ENCODE peak calls at places on chromosome 16, in ten cellular contexts. One of them, this sample, is unnamed.

GRCh38 chr16:13098536-13098935 is 197.1 kb downstream of the SHISA9 start:
- DNase-seq in NCI-H526: no peak
- DNase-seq in WERI-Rb-1: no peak
- DNase-seq in NB4: no peak
- DNase-seq in activated T-cell treated with anti-CD3 and anti-CD28 coated beads for 48 hours: no peak
- DNase-seq in dermis microvascular lymphatic vessel endothelial cell: no peak
- DNase-seq in activated CD8-positive, alpha-beta memory T cell treated with anti-CD3 and anti-CD28 coated beads for 48 hours: no peak
- DNase-seq in HTR-8/SVneo: no peak
- DNase-seq in left cardiac atrium: no peak
- DNase-seq in SW480: no peak
- DNase-seq in this sample: no peak

GRCh38 chr16:11389083-11389482 is 43.8 kb downstream of the RMI2 start:
- DNase-seq in NCI-H526: no peak
- DNase-seq in WERI-Rb-1: peak; percentile 25
- DNase-seq in NB4: no peak
- DNase-seq in activated T-cell treated with anti-CD3 and anti-CD28 coated beads for 48 hours: no peak
- DNase-seq in dermis microvascular lymphatic vessel endothelial cell: no peak
- DNase-seq in activated CD8-positive, alpha-beta memory T cell treated with anti-CD3 and anti-CD28 coated beads for 48 hours: no peak
- DNase-seq in HTR-8/SVneo: no peak
- DNase-seq in left cardiac atrium: no peak
- DNase-seq in SW480: no peak
- DNase-seq in this sample: no peak

GRCh38 chr16:87724490-87725291 is 41.1 kb downstream of the KLHDC4 start:
- DNase-seq in NCI-H526: no peak
- DNase-seq in WERI-Rb-1: no peak
- DNase-seq in NB4: no peak
- DNase-seq in activated T-cell treated with anti-CD3 and anti-CD28 coated beads for 48 hours: no peak
- DNase-seq in dermis microvascular lymphatic vessel endothelial cell: no peak
- DNase-seq in activated CD8-positive, alpha-beta memory T cell treated with anti-CD3 and anti-CD28 coated beads for 48 hours: no peak
- DNase-seq in HTR-8/SVneo: no peak
- DNase-seq in left cardiac atrium: no peak
- DNase-seq in SW480: peak; percentile 64
- DNase-seq in this sample: no peak

GRCh38 chr16:80084163-80084562 is 456.6 kb upstream of the DYNLRB2 start:
- DNase-seq in NCI-H526: no peak
- DNase-seq in WERI-Rb-1: no peak
- DNase-seq in NB4: no peak
- DNase-seq in activated T-cell treated with anti-CD3 and anti-CD28 coated beads for 48 hours: no peak
- DNase-seq in dermis microvascular lymphatic vessel endothelial cell: no peak
- DNase-seq in activated CD8-positive, alpha-beta memory T cell treated with anti-CD3 and anti-CD28 coated beads for 48 hours: no peak
- DNase-seq in HTR-8/SVneo: no peak
- DNase-seq in left cardiac atrium: no peak
- DNase-seq in SW480: no peak
- DNase-seq in this sample: no peak

GRCh38 chr16:68377667-68378420 is 67.0 kb downstream of the PRMT7 start:
- DNase-seq in NCI-H526: peak; percentile 3
- DNase-seq in WERI-Rb-1: no peak
- DNase-seq in NB4: no peak
- DNase-seq in activated T-cell treated with anti-CD3 and anti-CD28 coated beads for 48 hours: no peak
- DNase-seq in dermis microvascular lymphatic vessel endothelial cell: peak; percentile 90
- DNase-seq in activated CD8-positive, alpha-beta memory T cell treated with anti-CD3 and anti-CD28 coated beads for 48 hours: no peak
- DNase-seq in HTR-8/SVneo: no peak
- DNase-seq in left cardiac atrium: no peak
- DNase-seq in SW480: no peak
- DNase-seq in this sample: no peak

GRCh38 chr16:57778658-57779057 is 23.6 kb downstream of the KIFC3 start:
- DNase-seq in NCI-H526: peak; percentile 25
- DNase-seq in WERI-Rb-1: no peak
- DNase-seq in NB4: no peak
- DNase-seq in activated T-cell treated with anti-CD3 and anti-CD28 coated beads for 48 hours: no peak
- DNase-seq in dermis microvascular lymphatic vessel endothelial cell: no peak
- DNase-seq in activated CD8-positive, alpha-beta memory T cell treated with anti-CD3 and anti-CD28 coated beads for 48 hours: no peak
- DNase-seq in HTR-8/SVneo: no peak
- DNase-seq in left cardiac atrium: no peak
- DNase-seq in SW480: no peak
- DNase-seq in this sample: no peak

GRCh38 chr16:64417711-64418227 is 704.1 kb downstream of the CDH11 start:
- DNase-seq in NCI-H526: no peak
- DNase-seq in WERI-Rb-1: no peak
- DNase-seq in NB4: no peak
- DNase-seq in activated T-cell treated with anti-CD3 and anti-CD28 coated beads for 48 hours: no peak
- DNase-seq in dermis microvascular lymphatic vessel endothelial cell: no peak
- DNase-seq in activated CD8-positive, alpha-beta memory T cell treated with anti-CD3 and anti-CD28 coated beads for 48 hours: no peak
- DNase-seq in HTR-8/SVneo: no peak
- DNase-seq in left cardiac atrium: no peak
- DNase-seq in SW480: no peak
- DNase-seq in this sample: no peak

GRCh38 chr16:88922114-88922825 is 54.7 kb downstream of the CBFA2T3 start:
- DNase-seq in NCI-H526: no peak
- DNase-seq in WERI-Rb-1: no peak
- DNase-seq in NB4: no peak
- DNase-seq in activated T-cell treated with anti-CD3 and anti-CD28 coated beads for 48 hours: no peak
- DNase-seq in dermis microvascular lymphatic vessel endothelial cell: peak; percentile 20
- DNase-seq in activated CD8-positive, alpha-beta memory T cell treated with anti-CD3 and anti-CD28 coated beads for 48 hours: no peak
- DNase-seq in HTR-8/SVneo: no peak
- DNase-seq in left cardiac atrium: peak; percentile 95
- DNase-seq in SW480: no peak
- DNase-seq in this sample: no peak

GRCh38 chr16:19135896-19136438 is 22.2 kb downstream of the ITPRIPL2 start:
- DNase-seq in NCI-H526: no peak
- DNase-seq in WERI-Rb-1: no peak
- DNase-seq in NB4: no peak
- DNase-seq in activated T-cell treated with anti-CD3 and anti-CD28 coated beads for 48 hours: no peak
- DNase-seq in dermis microvascular lymphatic vessel endothelial cell: no peak
- DNase-seq in activated CD8-positive, alpha-beta memory T cell treated with anti-CD3 and anti-CD28 coated beads for 48 hours: no peak
- DNase-seq in HTR-8/SVneo: no peak
- DNase-seq in left cardiac atrium: peak; percentile 46
- DNase-seq in SW480: peak; percentile 36
- DNase-seq in this sample: no peak

GRCh38 chr16:52318259-52319008 is 228.5 kb downstream of the TOX3 start:
- DNase-seq in NCI-H526: no peak
- DNase-seq in WERI-Rb-1: no peak
- DNase-seq in NB4: no peak
- DNase-seq in activated T-cell treated with anti-CD3 and anti-CD28 coated beads for 48 hours: no peak
- DNase-seq in dermis microvascular lymphatic vessel endothelial cell: no peak
- DNase-seq in activated CD8-positive, alpha-beta memory T cell treated with anti-CD3 and anti-CD28 coated beads for 48 hours: no peak
- DNase-seq in HTR-8/SVneo: no peak
- DNase-seq in left cardiac atrium: no peak
- DNase-seq in SW480: no peak
- DNase-seq in this sample: no peak

GRCh38 chr16:2860826-2861567 is 3.0 kb upstream of the PRSS22 start:
- DNase-seq in NCI-H526: no peak
- DNase-seq in WERI-Rb-1: no peak
- DNase-seq in NB4: peak; percentile 49
- DNase-seq in activated T-cell treated with anti-CD3 and anti-CD28 coated beads for 48 hours: no peak
- DNase-seq in dermis microvascular lymphatic vessel endothelial cell: no peak
- DNase-seq in activated CD8-positive, alpha-beta memory T cell treated with anti-CD3 and anti-CD28 coated beads for 48 hours: no peak
- DNase-seq in HTR-8/SVneo: no peak
- DNase-seq in left cardiac atrium: no peak
- DNase-seq in SW480: no peak
- DNase-seq in this sample: no peak

GRCh38 chr16:66378739-66379570 is 12.5 kb downstream of the CDH5 start:
- DNase-seq in NCI-H526: no peak
- DNase-seq in WERI-Rb-1: no peak
- DNase-seq in NB4: no peak
- DNase-seq in activated T-cell treated with anti-CD3 and anti-CD28 coated beads for 48 hours: no peak
- DNase-seq in dermis microvascular lymphatic vessel endothelial cell: no peak
- DNase-seq in activated CD8-positive, alpha-beta memory T cell treated with anti-CD3 and anti-CD28 coated beads for 48 hours: no peak
- DNase-seq in HTR-8/SVneo: no peak
- DNase-seq in left cardiac atrium: no peak
- DNase-seq in SW480: no peak
- DNase-seq in this sample: no peak

GRCh38 chr16:878071-878784 is 77.7 kb upstream of the GNG13 start:
- DNase-seq in NCI-H526: no peak
- DNase-seq in WERI-Rb-1: no peak
- DNase-seq in NB4: no peak
- DNase-seq in activated T-cell treated with anti-CD3 and anti-CD28 coated beads for 48 hours: peak; percentile 26
- DNase-seq in dermis microvascular lymphatic vessel endothelial cell: no peak
- DNase-seq in activated CD8-positive, alpha-beta memory T cell treated with anti-CD3 and anti-CD28 coated beads for 48 hours: no peak
- DNase-seq in HTR-8/SVneo: no peak
- DNase-seq in left cardiac atrium: no peak
- DNase-seq in SW480: peak; percentile 44
- DNase-seq in this sample: no peak

GRCh38 chr16:69703638-69704037 is 22.7 kb downstream of the NQO1 start:
- DNase-seq in NCI-H526: no peak
- DNase-seq in WERI-Rb-1: no peak
- DNase-seq in NB4: no peak
- DNase-seq in activated T-cell treated with anti-CD3 and anti-CD28 coated beads for 48 hours: no peak
- DNase-seq in dermis microvascular lymphatic vessel endothelial cell: no peak
- DNase-seq in activated CD8-positive, alpha-beta memory T cell treated with anti-CD3 and anti-CD28 coated beads for 48 hours: no peak
- DNase-seq in HTR-8/SVneo: no peak
- DNase-seq in left cardiac atrium: no peak
- DNase-seq in SW480: no peak
- DNase-seq in this sample: no peak

GRCh38 chr16:20798364-20798763 is 7.9 kb downstream of the ERI2 start:
- DNase-seq in NCI-H526: no peak
- DNase-seq in WERI-Rb-1: no peak
- DNase-seq in NB4: no peak
- DNase-seq in activated T-cell treated with anti-CD3 and anti-CD28 coated beads for 48 hours: no peak
- DNase-seq in dermis microvascular lymphatic vessel endothelial cell: no peak
- DNase-seq in activated CD8-positive, alpha-beta memory T cell treated with anti-CD3 and anti-CD28 coated beads for 48 hours: no peak
- DNase-seq in HTR-8/SVneo: no peak
- DNase-seq in left cardiac atrium: no peak
- DNase-seq in SW480: no peak
- DNase-seq in this sample: no peak

GRCh38 chr16:82995286-82995926 is 368.6 kb downstream of the CDH13 start:
- DNase-seq in NCI-H526: no peak
- DNase-seq in WERI-Rb-1: no peak
- DNase-seq in NB4: no peak
- DNase-seq in activated T-cell treated with anti-CD3 and anti-CD28 coated beads for 48 hours: no peak
- DNase-seq in dermis microvascular lymphatic vessel endothelial cell: no peak
- DNase-seq in activated CD8-positive, alpha-beta memory T cell treated with anti-CD3 and anti-CD28 coated beads for 48 hours: no peak
- DNase-seq in HTR-8/SVneo: peak; percentile 9
- DNase-seq in left cardiac atrium: no peak
- DNase-seq in SW480: no peak
- DNase-seq in this sample: no peak

GRCh38 chr16:13480801-13481200 is 439.2 kb upstream of the ERCC4 start:
- DNase-seq in NCI-H526: no peak
- DNase-seq in WERI-Rb-1: no peak
- DNase-seq in NB4: no peak
- DNase-seq in activated T-cell treated with anti-CD3 and anti-CD28 coated beads for 48 hours: no peak
- DNase-seq in dermis microvascular lymphatic vessel endothelial cell: no peak
- DNase-seq in activated CD8-positive, alpha-beta memory T cell treated with anti-CD3 and anti-CD28 coated beads for 48 hours: no peak
- DNase-seq in HTR-8/SVneo: no peak
- DNase-seq in left cardiac atrium: no peak
- DNase-seq in SW480: no peak
- DNase-seq in this sample: no peak

GRCh38 chr16:85805442-85806045 is 6.0 kb downstream of the COX4I1 start:
- DNase-seq in NCI-H526: no peak
- DNase-seq in WERI-Rb-1: no peak
- DNase-seq in NB4: no peak
- DNase-seq in activated T-cell treated with anti-CD3 and anti-CD28 coated beads for 48 hours: no peak
- DNase-seq in dermis microvascular lymphatic vessel endothelial cell: no peak
- DNase-seq in activated CD8-positive, alpha-beta memory T cell treated with anti-CD3 and anti-CD28 coated beads for 48 hours: no peak
- DNase-seq in HTR-8/SVneo: no peak
- DNase-seq in left cardiac atrium: no peak
- DNase-seq in SW480: no peak
- DNase-seq in this sample: no peak

GRCh38 chr16:2190659-2191445 is 5.6 kb downstream of the CASKIN1 start:
- DNase-seq in NCI-H526: no peak
- DNase-seq in WERI-Rb-1: no peak
- DNase-seq in NB4: no peak
- DNase-seq in activated T-cell treated with anti-CD3 and anti-CD28 coated beads for 48 hours: no peak
- DNase-seq in dermis microvascular lymphatic vessel endothelial cell: no peak
- DNase-seq in activated CD8-positive, alpha-beta memory T cell treated with anti-CD3 and anti-CD28 coated beads for 48 hours: no peak
- DNase-seq in HTR-8/SVneo: no peak
- DNase-seq in left cardiac atrium: no peak
- DNase-seq in SW480: no peak
- DNase-seq in this sample: no peak

GRCh38 chr16:54099627-54100026 is 187.0 kb downstream of the IRX3 start:
- DNase-seq in NCI-H526: no peak
- DNase-seq in WERI-Rb-1: no peak
- DNase-seq in NB4: no peak
- DNase-seq in activated T-cell treated with anti-CD3 and anti-CD28 coated beads for 48 hours: no peak
- DNase-seq in dermis microvascular lymphatic vessel endothelial cell: no peak
- DNase-seq in activated CD8-positive, alpha-beta memory T cell treated with anti-CD3 and anti-CD28 coated beads for 48 hours: no peak
- DNase-seq in HTR-8/SVneo: no peak
- DNase-seq in left cardiac atrium: no peak
- DNase-seq in SW480: no peak
- DNase-seq in this sample: no peak

GRCh38 chr16:79128706-79129105 is 471.8 kb downstream of the MAF start:
- DNase-seq in NCI-H526: no peak
- DNase-seq in WERI-Rb-1: no peak
- DNase-seq in NB4: no peak
- DNase-seq in activated T-cell treated with anti-CD3 and anti-CD28 coated beads for 48 hours: no peak
- DNase-seq in dermis microvascular lymphatic vessel endothelial cell: no peak
- DNase-seq in activated CD8-positive, alpha-beta memory T cell treated with anti-CD3 and anti-CD28 coated beads for 48 hours: no peak
- DNase-seq in HTR-8/SVneo: no peak
- DNase-seq in left cardiac atrium: no peak
- DNase-seq in SW480: no peak
- DNase-seq in this sample: no peak

GRCh38 chr16:85750827-85751641 is at the start of gene C16orf74:
- DNase-seq in NCI-H526: no peak
- DNase-seq in WERI-Rb-1: no peak
- DNase-seq in NB4: peak; percentile 87
- DNase-seq in activated T-cell treated with anti-CD3 and anti-CD28 coated beads for 48 hours: no peak
- DNase-seq in dermis microvascular lymphatic vessel endothelial cell: no peak
- DNase-seq in activated CD8-positive, alpha-beta memory T cell treated with anti-CD3 and anti-CD28 coated beads for 48 hours: no peak
- DNase-seq in HTR-8/SVneo: peak; percentile 62
- DNase-seq in left cardiac atrium: peak; percentile 52
- DNase-seq in SW480: no peak
- DNase-seq in this sample: peak; percentile 25

GRCh38 chr16:48997946-48998345 is 283.7 kb downstream of the CBLN1 start:
- DNase-seq in NCI-H526: no peak
- DNase-seq in WERI-Rb-1: no peak
- DNase-seq in NB4: no peak
- DNase-seq in activated T-cell treated with anti-CD3 and anti-CD28 coated beads for 48 hours: no peak
- DNase-seq in dermis microvascular lymphatic vessel endothelial cell: no peak
- DNase-seq in activated CD8-positive, alpha-beta memory T cell treated with anti-CD3 and anti-CD28 coated beads for 48 hours: no peak
- DNase-seq in HTR-8/SVneo: no peak
- DNase-seq in left cardiac atrium: no peak
- DNase-seq in SW480: no peak
- DNase-seq in this sample: no peak

GRCh38 chr16:23333034-23333579 is 31.0 kb downstream of the SCNN1B start:
- DNase-seq in NCI-H526: no peak
- DNase-seq in WERI-Rb-1: no peak
- DNase-seq in NB4: no peak
- DNase-seq in activated T-cell treated with anti-CD3 and anti-CD28 coated beads for 48 hours: no peak
- DNase-seq in dermis microvascular lymphatic vessel endothelial cell: no peak
- DNase-seq in activated CD8-positive, alpha-beta memory T cell treated with anti-CD3 and anti-CD28 coated beads for 48 hours: no peak
- DNase-seq in HTR-8/SVneo: no peak
- DNase-seq in left cardiac atrium: no peak
- DNase-seq in SW480: no peak
- DNase-seq in this sample: no peak

GRCh38 chr16:9042533-9042932 is 48.9 kb upstream of the HAPSTR1 start:
- DNase-seq in NCI-H526: no peak
- DNase-seq in WERI-Rb-1: no peak
- DNase-seq in NB4: no peak
- DNase-seq in activated T-cell treated with anti-CD3 and anti-CD28 coated beads for 48 hours: no peak
- DNase-seq in dermis microvascular lymphatic vessel endothelial cell: no peak
- DNase-seq in activated CD8-positive, alpha-beta memory T cell treated with anti-CD3 and anti-CD28 coated beads for 48 hours: no peak
- DNase-seq in HTR-8/SVneo: no peak
- DNase-seq in left cardiac atrium: no peak
- DNase-seq in SW480: no peak
- DNase-seq in this sample: no peak

GRCh38 chr16:56314244-56314850 is 111.0 kb downstream of the AMFR start:
- DNase-seq in NCI-H526: no peak
- DNase-seq in WERI-Rb-1: no peak
- DNase-seq in NB4: no peak
- DNase-seq in activated T-cell treated with anti-CD3 and anti-CD28 coated beads for 48 hours: no peak
- DNase-seq in dermis microvascular lymphatic vessel endothelial cell: no peak
- DNase-seq in activated CD8-positive, alpha-beta memory T cell treated with anti-CD3 and anti-CD28 coated beads for 48 hours: no peak
- DNase-seq in HTR-8/SVneo: no peak
- DNase-seq in left cardiac atrium: no peak
- DNase-seq in SW480: no peak
- DNase-seq in this sample: peak; percentile 15

GRCh38 chr16:3485821-3486505 is 9.3 kb downstream of the C16orf90 start:
- DNase-seq in NCI-H526: no peak
- DNase-seq in WERI-Rb-1: peak; percentile 80
- DNase-seq in NB4: no peak
- DNase-seq in activated T-cell treated with anti-CD3 and anti-CD28 coated beads for 48 hours: no peak
- DNase-seq in dermis microvascular lymphatic vessel endothelial cell: no peak
- DNase-seq in activated CD8-positive, alpha-beta memory T cell treated with anti-CD3 and anti-CD28 coated beads for 48 hours: no peak
- DNase-seq in HTR-8/SVneo: no peak
- DNase-seq in left cardiac atrium: no peak
- DNase-seq in SW480: no peak
- DNase-seq in this sample: no peak

GRCh38 chr16:1183235-1183907 is 30.5 kb downstream of the CACNA1H start:
- DNase-seq in NCI-H526: no peak
- DNase-seq in WERI-Rb-1: peak; percentile 82
- DNase-seq in NB4: no peak
- DNase-seq in activated T-cell treated with anti-CD3 and anti-CD28 coated beads for 48 hours: no peak
- DNase-seq in dermis microvascular lymphatic vessel endothelial cell: no peak
- DNase-seq in activated CD8-positive, alpha-beta memory T cell treated with anti-CD3 and anti-CD28 coated beads for 48 hours: no peak
- DNase-seq in HTR-8/SVneo: no peak
- DNase-seq in left cardiac atrium: peak; percentile 66
- DNase-seq in SW480: peak; percentile 40
- DNase-seq in this sample: no peak